ENCODE peak calls at places on chromosome 1, in five cellular contexts. One of them, this sample, is unnamed.

GRCh38 chr1:201396859-201397464 is 2.2 kb downstream of the LAD1 start:
- DNase-seq in esophagus squamous epithelium: no peak
- DNase-seq in DMS 273 treated with DMSO at 0.1 percent for 48 hours: no peak
- DNase-seq in effector memory CD4-positive, alpha-beta T cell: no peak
- DNase-seq in kidney tubule cell: peak
- DNase-seq in this sample: no peak

GRCh38 chr1:229430761-229431269 is 3.1 kb downstream of the ACTA1 start:
- DNase-seq in kidney tubule cell: peak
- DNase-seq in esophagus squamous epithelium: no peak
- DNase-seq in effector memory CD4-positive, alpha-beta T cell: no peak
- DNase-seq in DMS 273 treated with DMSO at 0.1 percent for 48 hours: no peak
- DNase-seq in this sample: peak

GRCh38 chr1:208997726-208998312 is 585.7 kb upstream of the CAMK1G start:
- DNase-seq in kidney tubule cell: no peak
- DNase-seq in DMS 273 treated with DMSO at 0.1 percent for 48 hours: no peak
- DNase-seq in effector memory CD4-positive, alpha-beta T cell: no peak
- DNase-seq in esophagus squamous epithelium: no peak
- DNase-seq in this sample: no peak

GRCh38 chr1:162077900-162078299 is 8.4 kb downstream of the NOS1AP start:
- DNase-seq in esophagus squamous epithelium: no peak
- DNase-seq in effector memory CD4-positive, alpha-beta T cell: no peak
- DNase-seq in DMS 273 treated with DMSO at 0.1 percent for 48 hours: no peak
- DNase-seq in kidney tubule cell: no peak
- DNase-seq in this sample: no peak

GRCh38 chr1:14599173-14599754 is 779 bp downstream of the KAZN start:
- DNase-seq in effector memory CD4-positive, alpha-beta T cell: no peak
- DNase-seq in esophagus squamous epithelium: no peak
- DNase-seq in kidney tubule cell: peak
- DNase-seq in DMS 273 treated with DMSO at 0.1 percent for 48 hours: no peak
- DNase-seq in this sample: no peak

GRCh38 chr1:118115567-118116272 is 69.3 kb downstream of the SPAG17 start:
- DNase-seq in DMS 273 treated with DMSO at 0.1 percent for 48 hours: no peak
- DNase-seq in effector memory CD4-positive, alpha-beta T cell: no peak
- DNase-seq in esophagus squamous epithelium: no peak
- DNase-seq in kidney tubule cell: peak
- DNase-seq in this sample: no peak

GRCh38 chr1:9200441-9200840 is 34.1 kb upstream of the H6PD start:
- DNase-seq in esophagus squamous epithelium: no peak
- DNase-seq in effector memory CD4-positive, alpha-beta T cell: no peak
- DNase-seq in kidney tubule cell: peak
- DNase-seq in DMS 273 treated with DMSO at 0.1 percent for 48 hours: no peak
- DNase-seq in this sample: no peak

GRCh38 chr1:179314928-179315327 is 21.3 kb downstream of the SOAT1 start:
- DNase-seq in effector memory CD4-positive, alpha-beta T cell: no peak
- DNase-seq in kidney tubule cell: no peak
- DNase-seq in esophagus squamous epithelium: no peak
- DNase-seq in DMS 273 treated with DMSO at 0.1 percent for 48 hours: no peak
- DNase-seq in this sample: no peak

GRCh38 chr1:44792736-44793502 is 4.9 kb upstream of the BEST4 start:
- DNase-seq in effector memory CD4-positive, alpha-beta T cell: no peak
- DNase-seq in kidney tubule cell: no peak
- DNase-seq in esophagus squamous epithelium: no peak
- DNase-seq in DMS 273 treated with DMSO at 0.1 percent for 48 hours: no peak
- DNase-seq in this sample: no peak

GRCh38 chr1:168709896-168710305 is 19.1 kb downstream of the DPT start:
- DNase-seq in kidney tubule cell: peak
- DNase-seq in esophagus squamous epithelium: no peak
- DNase-seq in DMS 273 treated with DMSO at 0.1 percent for 48 hours: no peak
- DNase-seq in effector memory CD4-positive, alpha-beta T cell: no peak
- DNase-seq in this sample: no peak

GRCh38 chr1:8718878-8719361 is 98.5 kb downstream of the RERE start:
- DNase-seq in esophagus squamous epithelium: no peak
- DNase-seq in effector memory CD4-positive, alpha-beta T cell: no peak
- DNase-seq in kidney tubule cell: no peak
- DNase-seq in DMS 273 treated with DMSO at 0.1 percent for 48 hours: no peak
- DNase-seq in this sample: no peak

GRCh38 chr1:160954158-160955104 is at the start of gene ITLN2:
- DNase-seq in esophagus squamous epithelium: no peak
- DNase-seq in kidney tubule cell: peak
- DNase-seq in DMS 273 treated with DMSO at 0.1 percent for 48 hours: peak
- DNase-seq in effector memory CD4-positive, alpha-beta T cell: peak
- DNase-seq in this sample: peak

GRCh38 chr1:109762821-109763645 is 690 bp downstream of the EPS8L3 start:
- DNase-seq in DMS 273 treated with DMSO at 0.1 percent for 48 hours: no peak
- DNase-seq in kidney tubule cell: no peak
- DNase-seq in esophagus squamous epithelium: no peak
- DNase-seq in effector memory CD4-positive, alpha-beta T cell: no peak
- DNase-seq in this sample: no peak

GRCh38 chr1:147177611-147178370 is 5.5 kb upstream of the PRKAB2 start:
- DNase-seq in DMS 273 treated with DMSO at 0.1 percent for 48 hours: no peak
- DNase-seq in esophagus squamous epithelium: no peak
- DNase-seq in kidney tubule cell: no peak
- DNase-seq in effector memory CD4-positive, alpha-beta T cell: no peak
- DNase-seq in this sample: no peak

GRCh38 chr1:88701275-88701674 is 17.2 kb downstream of the PKN2 start:
- DNase-seq in esophagus squamous epithelium: no peak
- DNase-seq in kidney tubule cell: no peak
- DNase-seq in effector memory CD4-positive, alpha-beta T cell: no peak
- DNase-seq in DMS 273 treated with DMSO at 0.1 percent for 48 hours: no peak
- DNase-seq in this sample: no peak

GRCh38 chr1:95096218-95096841 is 20.8 kb upstream of the TLCD4 start:
- DNase-seq in DMS 273 treated with DMSO at 0.1 percent for 48 hours: no peak
- DNase-seq in kidney tubule cell: no peak
- DNase-seq in esophagus squamous epithelium: no peak
- DNase-seq in effector memory CD4-positive, alpha-beta T cell: no peak
- DNase-seq in this sample: no peak

GRCh38 chr1:17776426-17776825 is 21.3 kb downstream of the ACTL8 start:
- DNase-seq in effector memory CD4-positive, alpha-beta T cell: no peak
- DNase-seq in esophagus squamous epithelium: no peak
- DNase-seq in kidney tubule cell: no peak
- DNase-seq in DMS 273 treated with DMSO at 0.1 percent for 48 hours: peak
- DNase-seq in this sample: no peak

GRCh38 chr1:6129313-6129712 is 50.8 kb downstream of the CHD5 start:
- DNase-seq in esophagus squamous epithelium: no peak
- DNase-seq in effector memory CD4-positive, alpha-beta T cell: no peak
- DNase-seq in DMS 273 treated with DMSO at 0.1 percent for 48 hours: no peak
- DNase-seq in kidney tubule cell: no peak
- DNase-seq in this sample: no peak

GRCh38 chr1:182301467-182302198 is 90.0 kb downstream of the GLUL start:
- DNase-seq in kidney tubule cell: no peak
- DNase-seq in esophagus squamous epithelium: no peak
- DNase-seq in DMS 273 treated with DMSO at 0.1 percent for 48 hours: peak
- DNase-seq in effector memory CD4-positive, alpha-beta T cell: no peak
- DNase-seq in this sample: no peak

GRCh38 chr1:179881642-179882252 is 338 bp upstream of the TOR1AIP1 start:
- DNase-seq in DMS 273 treated with DMSO at 0.1 percent for 48 hours: peak
- DNase-seq in kidney tubule cell: peak
- DNase-seq in esophagus squamous epithelium: no peak
- DNase-seq in effector memory CD4-positive, alpha-beta T cell: no peak
- DNase-seq in this sample: no peak

GRCh38 chr1:114756009-114756892 is 1.5 kb downstream of the CSDE1 start:
- DNase-seq in kidney tubule cell: peak
- DNase-seq in effector memory CD4-positive, alpha-beta T cell: no peak
- DNase-seq in esophagus squamous epithelium: no peak
- DNase-seq in DMS 273 treated with DMSO at 0.1 percent for 48 hours: no peak
- DNase-seq in this sample: no peak

GRCh38 chr1:179007233-179007632 is 18.5 kb upstream of the FAM20B start:
- DNase-seq in effector memory CD4-positive, alpha-beta T cell: no peak
- DNase-seq in kidney tubule cell: peak
- DNase-seq in esophagus squamous epithelium: no peak
- DNase-seq in DMS 273 treated with DMSO at 0.1 percent for 48 hours: no peak
- DNase-seq in this sample: no peak

GRCh38 chr1:199096601-199097000 is 457.8 kb downstream of the PTPRC start:
- DNase-seq in esophagus squamous epithelium: no peak
- DNase-seq in effector memory CD4-positive, alpha-beta T cell: no peak
- DNase-seq in DMS 273 treated with DMSO at 0.1 percent for 48 hours: no peak
- DNase-seq in kidney tubule cell: no peak
- DNase-seq in this sample: no peak

GRCh38 chr1:117107364-117107763 is 14.2 kb downstream of the TRIM45 start:
- DNase-seq in esophagus squamous epithelium: no peak
- DNase-seq in kidney tubule cell: no peak
- DNase-seq in DMS 273 treated with DMSO at 0.1 percent for 48 hours: no peak
- DNase-seq in effector memory CD4-positive, alpha-beta T cell: no peak
- DNase-seq in this sample: no peak

GRCh38 chr1:224939844-224940425 is 10.5 kb downstream of the DNAH14 start:
- DNase-seq in DMS 273 treated with DMSO at 0.1 percent for 48 hours: no peak
- DNase-seq in kidney tubule cell: peak
- DNase-seq in esophagus squamous epithelium: no peak
- DNase-seq in effector memory CD4-positive, alpha-beta T cell: no peak
- DNase-seq in this sample: no peak

GRCh38 chr1:169245706-169246105 is 121.9 kb downstream of the NME7 start:
- DNase-seq in kidney tubule cell: no peak
- DNase-seq in DMS 273 treated with DMSO at 0.1 percent for 48 hours: no peak
- DNase-seq in effector memory CD4-positive, alpha-beta T cell: no peak
- DNase-seq in esophagus squamous epithelium: no peak
- DNase-seq in this sample: no peak

GRCh38 chr1:152842556-152842955 is at the start of gene LCE6A:
- DNase-seq in esophagus squamous epithelium: no peak
- DNase-seq in DMS 273 treated with DMSO at 0.1 percent for 48 hours: no peak
- DNase-seq in effector memory CD4-positive, alpha-beta T cell: no peak
- DNase-seq in kidney tubule cell: no peak
- DNase-seq in this sample: no peak